ENCODE peak calls at places on chromosomes 12 and 14, in five cellular contexts. One of them, this sample, is unnamed.

GRCh38 chr12:94983321-94983720 is 20.2 kb downstream of the NDUFA12 start:
- DNase-seq in midbrain: no peak
- DNase-seq in NCI-H2107: no peak
- DNase-seq in HFF-Myc: no peak
- DNase-seq in activated gamma-delta T cell treated with Interleukin-2 at 50 U/mL for 16 hours: no peak
- DNase-seq in this sample: no peak

GRCh38 chr12:124740691-124741137 is 123.0 kb downstream of the SCARB1 start:
- DNase-seq in midbrain: peak; percentile 45
- DNase-seq in NCI-H2107: no peak
- DNase-seq in HFF-Myc: no peak
- DNase-seq in activated gamma-delta T cell treated with Interleukin-2 at 50 U/mL for 16 hours: no peak
- DNase-seq in this sample: peak; percentile 69

GRCh38 chr14:95727084-95727700 is 13.3 kb upstream of the TCL1A start:
- DNase-seq in midbrain: no peak
- DNase-seq in NCI-H2107: peak; percentile 20
- DNase-seq in HFF-Myc: no peak
- DNase-seq in activated gamma-delta T cell treated with Interleukin-2 at 50 U/mL for 16 hours: no peak
- DNase-seq in this sample: no peak

GRCh38 chr14:21054768-21055145 is 2.9 kb upstream of the RNASE8 start:
- DNase-seq in midbrain: no peak
- DNase-seq in NCI-H2107: no peak
- DNase-seq in HFF-Myc: no peak
- DNase-seq in activated gamma-delta T cell treated with Interleukin-2 at 50 U/mL for 16 hours: no peak
- DNase-seq in this sample: no peak

GRCh38 chr12:120247183-120247582 is 18.3 kb downstream of the PXN start:
- DNase-seq in midbrain: no peak
- DNase-seq in NCI-H2107: no peak
- DNase-seq in HFF-Myc: no peak
- DNase-seq in activated gamma-delta T cell treated with Interleukin-2 at 50 U/mL for 16 hours: no peak
- DNase-seq in this sample: no peak

GRCh38 chr14:92971601-92972180 is 48.7 kb downstream of the CHGA start:
- DNase-seq in midbrain: no peak
- DNase-seq in NCI-H2107: no peak
- DNase-seq in HFF-Myc: no peak
- DNase-seq in activated gamma-delta T cell treated with Interleukin-2 at 50 U/mL for 16 hours: no peak
- DNase-seq in this sample: no peak

GRCh38 chr14:104900639-104901512 is 23.8 kb upstream of the PLD4 start:
- DNase-seq in midbrain: no peak
- DNase-seq in NCI-H2107: no peak
- DNase-seq in HFF-Myc: no peak
- DNase-seq in activated gamma-delta T cell treated with Interleukin-2 at 50 U/mL for 16 hours: no peak
- DNase-seq in this sample: no peak

GRCh38 chr12:124715121-124715990 is 147.9 kb upstream of the NCOR2 start:
- DNase-seq in midbrain: no peak
- DNase-seq in NCI-H2107: no peak
- DNase-seq in HFF-Myc: no peak
- DNase-seq in activated gamma-delta T cell treated with Interleukin-2 at 50 U/mL for 16 hours: no peak
- DNase-seq in this sample: peak; percentile 60

GRCh38 chr12:115964626-115965025 is 312.9 kb downstream of the MED13L start:
- DNase-seq in midbrain: no peak
- DNase-seq in NCI-H2107: no peak
- DNase-seq in HFF-Myc: no peak
- DNase-seq in activated gamma-delta T cell treated with Interleukin-2 at 50 U/mL for 16 hours: no peak
- DNase-seq in this sample: no peak

GRCh38 chr12:47356129-47356622 is 276.4 kb upstream of the AMIGO2 start:
- DNase-seq in midbrain: no peak
- DNase-seq in NCI-H2107: no peak
- DNase-seq in HFF-Myc: no peak
- DNase-seq in activated gamma-delta T cell treated with Interleukin-2 at 50 U/mL for 16 hours: no peak
- DNase-seq in this sample: no peak

GRCh38 chr12:28172434-28173030 is 17.7 kb upstream of the CCDC91 start:
- DNase-seq in midbrain: no peak
- DNase-seq in NCI-H2107: no peak
- DNase-seq in HFF-Myc: peak; percentile 42
- DNase-seq in activated gamma-delta T cell treated with Interleukin-2 at 50 U/mL for 16 hours: no peak
- DNase-seq in this sample: peak; percentile 72

GRCh38 chr12:16272222-16272621 is 5.3 kb downstream of the SLC15A5 start:
- DNase-seq in midbrain: no peak
- DNase-seq in NCI-H2107: no peak
- DNase-seq in HFF-Myc: no peak
- DNase-seq in activated gamma-delta T cell treated with Interleukin-2 at 50 U/mL for 16 hours: no peak
- DNase-seq in this sample: no peak

GRCh38 chr12:100266163-100266801 is 597 bp downstream of the DEPDC4 start:
- DNase-seq in midbrain: no peak
- DNase-seq in NCI-H2107: no peak
- DNase-seq in HFF-Myc: no peak
- DNase-seq in activated gamma-delta T cell treated with Interleukin-2 at 50 U/mL for 16 hours: no peak
- DNase-seq in this sample: no peak

GRCh38 chr14:59451849-59452248 is 13.3 kb downstream of the GPR135 start:
- DNase-seq in midbrain: no peak
- DNase-seq in NCI-H2107: no peak
- DNase-seq in HFF-Myc: no peak
- DNase-seq in activated gamma-delta T cell treated with Interleukin-2 at 50 U/mL for 16 hours: no peak
- DNase-seq in this sample: no peak

GRCh38 chr12:105337391-105337790 is 6.9 kb downstream of the C12orf75 start:
- DNase-seq in midbrain: no peak
- DNase-seq in NCI-H2107: no peak
- DNase-seq in HFF-Myc: no peak
- DNase-seq in activated gamma-delta T cell treated with Interleukin-2 at 50 U/mL for 16 hours: no peak
- DNase-seq in this sample: no peak

GRCh38 chr12:120783197-120783596 is 57.6 kb downstream of the ACADS start:
- DNase-seq in midbrain: no peak
- DNase-seq in NCI-H2107: no peak
- DNase-seq in HFF-Myc: peak; percentile 52
- DNase-seq in activated gamma-delta T cell treated with Interleukin-2 at 50 U/mL for 16 hours: no peak
- DNase-seq in this sample: peak; percentile 64

GRCh38 chr14:103488071-103488470 is 34.6 kb downstream of the CKB start:
- DNase-seq in midbrain: no peak
- DNase-seq in NCI-H2107: no peak
- DNase-seq in HFF-Myc: no peak
- DNase-seq in activated gamma-delta T cell treated with Interleukin-2 at 50 U/mL for 16 hours: no peak
- DNase-seq in this sample: no peak

GRCh38 chr12:59698599-59698998 is 102.8 kb downstream of the SLC16A7 start:
- DNase-seq in midbrain: no peak
- DNase-seq in NCI-H2107: no peak
- DNase-seq in HFF-Myc: no peak
- DNase-seq in activated gamma-delta T cell treated with Interleukin-2 at 50 U/mL for 16 hours: no peak
- DNase-seq in this sample: peak; percentile 69

GRCh38 chr12:103677341-103677740 is 90.3 kb downstream of the STAB2 start:
- DNase-seq in midbrain: no peak
- DNase-seq in NCI-H2107: no peak
- DNase-seq in HFF-Myc: no peak
- DNase-seq in activated gamma-delta T cell treated with Interleukin-2 at 50 U/mL for 16 hours: no peak
- DNase-seq in this sample: no peak

GRCh38 chr14:52987514-52987913 is 36.7 kb upstream of the FERMT2 start:
- DNase-seq in midbrain: no peak
- DNase-seq in NCI-H2107: no peak
- DNase-seq in HFF-Myc: no peak
- DNase-seq in activated gamma-delta T cell treated with Interleukin-2 at 50 U/mL for 16 hours: no peak
- DNase-seq in this sample: no peak

GRCh38 chr12:124296295-124296915 is 1.5 kb downstream of the RFLNA start:
- DNase-seq in midbrain: no peak
- DNase-seq in NCI-H2107: no peak
- DNase-seq in HFF-Myc: no peak
- DNase-seq in activated gamma-delta T cell treated with Interleukin-2 at 50 U/mL for 16 hours: no peak
- DNase-seq in this sample: no peak

GRCh38 chr12:117151195-117152031 is 38.9 kb downstream of the FBXO21 start:
- DNase-seq in midbrain: peak; percentile 41
- DNase-seq in NCI-H2107: no peak
- DNase-seq in HFF-Myc: no peak
- DNase-seq in activated gamma-delta T cell treated with Interleukin-2 at 50 U/mL for 16 hours: no peak
- DNase-seq in this sample: peak; percentile 56

GRCh38 chr14:28301179-28301578 is 465.4 kb upstream of the FOXG1 start:
- DNase-seq in midbrain: no peak
- DNase-seq in NCI-H2107: no peak
- DNase-seq in HFF-Myc: no peak
- DNase-seq in activated gamma-delta T cell treated with Interleukin-2 at 50 U/mL for 16 hours: no peak
- DNase-seq in this sample: no peak

GRCh38 chr12:39685854-39686608 is 66.4 kb upstream of the ABCD2 start:
- DNase-seq in midbrain: no peak
- DNase-seq in NCI-H2107: no peak
- DNase-seq in HFF-Myc: no peak
- DNase-seq in activated gamma-delta T cell treated with Interleukin-2 at 50 U/mL for 16 hours: no peak
- DNase-seq in this sample: no peak

GRCh38 chr12:133130808-133131128 is 341 bp downstream of the ZNF10 start:
- DNase-seq in midbrain: no peak
- DNase-seq in NCI-H2107: no peak
- DNase-seq in HFF-Myc: no peak
- DNase-seq in activated gamma-delta T cell treated with Interleukin-2 at 50 U/mL for 16 hours: no peak
- DNase-seq in this sample: no peak

GRCh38 chr12:3704512-3705348 is 48.2 kb downstream of the CRACR2A start:
- DNase-seq in midbrain: no peak
- DNase-seq in NCI-H2107: no peak
- DNase-seq in HFF-Myc: no peak
- DNase-seq in activated gamma-delta T cell treated with Interleukin-2 at 50 U/mL for 16 hours: no peak
- DNase-seq in this sample: peak; percentile 62

GRCh38 chr14:21346532-21347135 is 37.2 kb downstream of the SUPT16H start:
- DNase-seq in midbrain: no peak
- DNase-seq in NCI-H2107: no peak
- DNase-seq in HFF-Myc: peak; percentile 31
- DNase-seq in activated gamma-delta T cell treated with Interleukin-2 at 50 U/mL for 16 hours: no peak
- DNase-seq in this sample: peak; percentile 23

GRCh38 chr12:60070541-60070940 is 474.7 kb downstream of the SLC16A7 start:
- DNase-seq in midbrain: no peak
- DNase-seq in NCI-H2107: no peak
- DNase-seq in HFF-Myc: no peak
- DNase-seq in activated gamma-delta T cell treated with Interleukin-2 at 50 U/mL for 16 hours: no peak
- DNase-seq in this sample: no peak

GRCh38 chr12:48925218-48925871 is at the start of gene FKBP11:
- DNase-seq in midbrain: no peak
- DNase-seq in NCI-H2107: no peak
- DNase-seq in HFF-Myc: no peak
- DNase-seq in activated gamma-delta T cell treated with Interleukin-2 at 50 U/mL for 16 hours: peak; percentile 80
- DNase-seq in this sample: peak; percentile 68

GRCh38 chr12:76055393-76055792 is 23.8 kb upstream of the PHLDA1 start:
- DNase-seq in midbrain: no peak
- DNase-seq in NCI-H2107: no peak
- DNase-seq in HFF-Myc: no peak
- DNase-seq in activated gamma-delta T cell treated with Interleukin-2 at 50 U/mL for 16 hours: no peak
- DNase-seq in this sample: no peak

GRCh38 chr12:98743362-98743953 is 98.4 kb downstream of the APAF1 start:
- DNase-seq in midbrain: peak; percentile 45
- DNase-seq in NCI-H2107: no peak
- DNase-seq in HFF-Myc: no peak
- DNase-seq in activated gamma-delta T cell treated with Interleukin-2 at 50 U/mL for 16 hours: no peak
- DNase-seq in this sample: no peak

GRCh38 chr12:5197127-5197526 is 153.4 kb downstream of the KCNA5 start:
- DNase-seq in midbrain: no peak
- DNase-seq in NCI-H2107: no peak
- DNase-seq in HFF-Myc: peak; percentile 15
- DNase-seq in activated gamma-delta T cell treated with Interleukin-2 at 50 U/mL for 16 hours: no peak
- DNase-seq in this sample: peak; percentile 61

GRCh38 chr14:101223561-101224162 is 320.1 kb upstream of the RTL1 start:
- DNase-seq in midbrain: no peak
- DNase-seq in NCI-H2107: no peak
- DNase-seq in HFF-Myc: no peak
- DNase-seq in activated gamma-delta T cell treated with Interleukin-2 at 50 U/mL for 16 hours: no peak
- DNase-seq in this sample: no peak

GRCh38 chr14:28412076-28412475 is 354.5 kb upstream of the FOXG1 start:
- DNase-seq in midbrain: no peak
- DNase-seq in NCI-H2107: no peak
- DNase-seq in HFF-Myc: no peak
- DNase-seq in activated gamma-delta T cell treated with Interleukin-2 at 50 U/mL for 16 hours: no peak
- DNase-seq in this sample: no peak

GRCh38 chr14:105844047-105844630 is 317.8 kb downstream of the TMEM121 start:
- DNase-seq in midbrain: no peak
- DNase-seq in NCI-H2107: no peak
- DNase-seq in HFF-Myc: no peak
- DNase-seq in activated gamma-delta T cell treated with Interleukin-2 at 50 U/mL for 16 hours: no peak
- DNase-seq in this sample: no peak

This sample was measured in EH.